ENCODE peak calls at places on chromosomes 7 and 10, in ten cellular contexts. M, N, T, K, S, V, F, G, A and W are unnamed samples. For H3K27me3, the result is how much of the 10 kb centered on the place peaks cover.

GRCh38 chr7:136012238-136012637 is 35.1 kb upstream of the MTPN start:
- DNase-seq in K (no peak), V (no peak), S (no peak), G (no peak), T (no peak), N (no peak), A (no peak), M (no peak), F (no peak), W (no peak)

GRCh38 chr10:124733566-124734245 is 10.5 kb downstream of the FAM53B start:
- DNase-seq in V (no peak), A (peak), M (no peak), N (no peak), G (no peak), T (no peak), S (no peak), K (no peak), F (no peak), W (no peak)

GRCh38 chr7:131898418-131898817 is 342.0 kb upstream of the PODXL start:
- DNase-seq in G (no peak), V (no peak), S (no peak), K (no peak), N (peak), M (no peak), F (no peak), A (no peak), T (no peak), W (no peak)

GRCh38 chr10:22320591-22321155 is at the start of gene BMI1:
- DNase-seq in T (peak), V (peak), A (peak), K (peak), M (no peak), G (peak), F (no peak), S (peak), N (peak), W (peak)

GRCh38 chr7:56033671-56034432 is 17.4 kb downstream of the PSPH start:
- DNase-seq in N (peak), G (peak), T (peak), M (peak), F (peak), V (peak), K (peak), A (peak), S (peak), W (peak)

GRCh38 chr7:36312064-36312914 is 77.4 kb upstream of the ANLN start:
- DNase-seq in N (no peak), A (peak), M (no peak), K (peak), V (peak), F (no peak), T (no peak), G (peak), S (peak), W (no peak)

GRCh38 chr7:90213521-90213920 is 2.0 kb downstream of the STEAP2 start:
- DNase-seq in G (no peak), M (no peak), K (no peak), F (no peak), T (no peak), A (no peak), S (no peak), N (no peak), V (no peak), W (no peak)

GRCh38 chr7:106947244-106947728 is 82.2 kb downstream of the PIK3CG start:
- DNase-seq in M (peak), V (no peak), A (no peak), N (peak), G (peak), K (no peak), S (peak), F (no peak), T (peak), W (peak)

GRCh38 chr7:110612680-110613079 is 478.2 kb upstream of the LRRN3 start:
- DNase-seq in K (no peak), V (no peak), G (no peak), T (no peak), F (no peak), A (no peak), N (no peak), S (no peak), M (no peak), W (no peak)

GRCh38 chr10:33965795-33966581 is 631.5 kb upstream of the NRP1 start:
- DNase-seq in V (no peak), G (no peak), S (no peak), K (no peak), A (no peak), T (peak), N (no peak), F (no peak), M (no peak), W (no peak)

GRCh38 chr10:49324711-49325110 is 25.7 kb downstream of the C10orf71 start:
- DNase-seq in S (no peak), N (no peak), G (peak), A (no peak), K (no peak), F (no peak), T (no peak), V (no peak), M (no peak), W (no peak)

GRCh38 chr10:66827353-66827752 is 98.5 kb upstream of the LRRTM3 start:
- DNase-seq in T (no peak), K (no peak), M (peak), F (no peak), S (no peak), V (no peak), A (no peak), G (no peak), N (no peak), W (no peak)

GRCh38 chr10:1151071-1152033 is 95.2 kb downstream of the WDR37 start:
- DNase-seq in A (peak), T (no peak), M (no peak), V (no peak), G (peak), S (no peak), F (no peak), K (no peak), N (no peak), W (no peak)

GRCh38 chr7:50832744-50833143 is 50.0 kb upstream of the GRB10 start:
- DNase-seq in G (no peak), K (no peak), A (no peak), M (no peak), S (no peak), T (no peak), V (no peak), F (no peak), N (no peak), W (no peak)

GRCh38 chr7:27155816-27156507 is 513 bp downstream of the HOXA7 start:
- DNase-seq in T (no peak), V (no peak), K (no peak), G (peak), S (no peak), A (peak), F (no peak), N (peak), M (no peak), W (peak)

GRCh38 chr7:23956769-23957556 is 246.9 kb downstream of the STK31 start:
- DNase-seq in V (no peak), S (no peak), G (peak), A (no peak), M (no peak), T (no peak), F (no peak), N (no peak), K (no peak), W (no peak)

GRCh38 chr7:87747681-87748080 is 119.5 kb downstream of the RUNDC3B start:
- DNase-seq in T (no peak), F (no peak), V (no peak), G (no peak), N (no peak), A (no peak), S (no peak), M (no peak), K (no peak), W (no peak)

GRCh38 chr10:71217266-71218045 is 5.1 kb downstream of the UNC5B start:
- DNase-seq in T (no peak), F (no peak), S (no peak), A (peak), V (no peak), G (no peak), K (no peak), M (no peak), N (no peak), W (no peak)

GRCh38 chr7:132351858-132352539 is 224.3 kb downstream of the PLXNA4 start:
- DNase-seq in M (no peak), S (no peak), T (no peak), F (no peak), V (no peak), G (no peak), N (no peak), K (no peak), A (no peak), W (no peak)

GRCh38 chr7:150476819-150477631 is 26.6 kb downstream of the GIMAP8 start:
- DNase-seq in T (no peak), V (no peak), M (no peak), A (no peak), G (no peak), S (no peak), N (no peak), F (no peak), K (no peak), W (no peak)

GRCh38 chr7:22444181-22444966 is 55.6 kb downstream of the STEAP1B start:
- DNase-seq in T (no peak), N (no peak), F (no peak), M (no peak), A (no peak), G (peak), S (peak), V (no peak), K (no peak), W (no peak)

GRCh38 chr7:29346574-29346973 is 152.0 kb downstream of the CHN2 start:
- DNase-seq in A (no peak), N (no peak), F (no peak), T (no peak), S (no peak), K (no peak), M (no peak), G (no peak), V (no peak), W (no peak)

GRCh38 chr10:17582015-17582414 is 35.2 kb downstream of the HACD1 start:
- DNase-seq in T (no peak), N (no peak), S (no peak), M (no peak), A (no peak), G (no peak), F (no peak), K (no peak), V (no peak), W (no peak)

GRCh38 chr10:80462277-80462985 is 8.3 kb downstream of the TSPAN14 start:
- DNase-seq in V (no peak), S (no peak), N (no peak), F (no peak), M (no peak), T (peak), A (no peak), K (no peak), G (no peak), W (no peak)

GRCh38 chr10:113111900-113112853 is 162.1 kb downstream of the TCF7L2 start:
- DNase-seq in G (peak), M (no peak), K (no peak), F (no peak), T (peak), S (no peak), N (no peak), V (no peak), A (no peak), W (no peak)

GRCh38 chr10:3782099-3782455 is 2.9 kb downstream of the KLF6 start:
- DNase-seq in V (no peak), T (no peak), K (peak), F (no peak), S (no peak), G (no peak), A (no peak), N (peak), M (no peak), W (no peak)

GRCh38 chr7:43112088-43112940 is at the start of gene HECW1:
- DNase-seq in V (no peak), F (no peak), A (no peak), N (no peak), T (no peak), M (no peak), K (no peak), G (no peak), S (no peak), W (no peak)

GRCh38 chr7:19970514-19970913 is 197.1 kb upstream of the TMEM196 start:
- DNase-seq in N (no peak), F (no peak), T (no peak), M (no peak), K (no peak), A (no peak), S (no peak), V (no peak), G (no peak), W (no peak)

GRCh38 chr10:87862644-87863101 is 660 bp downstream of the KLLN start:
- DNase-seq in T (no peak), N (no peak), F (no peak), A (no peak), M (no peak), G (peak), K (peak), V (no peak), S (no peak), W (no peak)

GRCh38 chr10:110540038-110540437 is 27.5 kb upstream of the SMC3 start:
- DNase-seq in M (no peak), F (no peak), V (no peak), K (no peak), A (no peak), T (no peak), S (no peak), N (no peak), G (no peak), W (no peak)

GRCh38 chr10:117320050-117320665 is 55.1 kb downstream of the PDZD8 start:
- DNase-seq in T (no peak), N (no peak), S (no peak), A (no peak), K (no peak), G (no peak), V (no peak), M (no peak), F (no peak), W (no peak)

GRCh38 chr10:5297466-5297865 is 67.3 kb upstream of the UCN3 start:
- DNase-seq in A (peak), N (peak), G (no peak), K (peak), T (peak), F (peak), M (no peak), S (peak), V (no peak), W (peak)

GRCh38 chr7:22361795-22362194 is 4.8 kb upstream of the RAPGEF5 start:
- DNase-seq in A (no peak), S (no peak), K (no peak), F (no peak), V (no peak), T (no peak), M (no peak), N (no peak), G (peak), W (no peak)

GRCh38 chr10:31617767-31618166 is 298.8 kb downstream of the ZEB1 start:
- DNase-seq in V (no peak), N (no peak), S (no peak), F (no peak), G (no peak), M (no peak), A (no peak), T (no peak), K (no peak), W (no peak)

DNA sequence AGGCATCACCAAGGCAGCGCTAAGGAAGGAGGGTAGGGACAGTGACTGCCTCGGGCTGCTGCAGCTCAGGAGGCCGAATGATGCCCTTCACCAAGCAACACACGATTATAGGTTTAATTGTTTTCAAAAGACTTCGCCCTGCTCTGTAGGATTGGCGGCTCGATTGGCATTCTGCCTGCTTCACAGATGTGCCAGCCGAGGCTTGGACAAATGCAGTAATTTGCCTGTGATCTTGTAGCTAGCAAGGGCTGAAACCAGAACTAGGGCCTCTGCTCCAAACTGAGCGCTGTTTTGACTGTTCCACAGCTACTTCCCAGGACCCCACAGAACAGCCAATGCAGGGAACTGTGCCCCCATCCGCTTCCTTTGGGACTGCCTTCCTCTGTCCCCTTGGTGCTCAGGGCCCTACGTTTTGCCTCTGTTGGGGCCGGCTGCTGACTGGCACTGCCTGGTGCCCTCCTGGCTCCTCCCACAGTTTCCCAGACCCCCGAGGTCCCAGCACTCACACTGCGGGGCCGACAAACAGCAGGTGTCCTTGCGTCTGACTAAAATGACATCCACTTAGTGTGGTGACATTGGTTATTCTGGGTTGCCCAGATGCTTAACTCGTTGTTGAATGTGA is 62.6 kb upstream of the EN2 start:
- DNase-seq in V (no peak), T (no peak), K (no peak), N (no peak), S (no peak), F (no peak), M (no peak), G (no peak), A (no peak), W (no peak)
- H3K27me3 ChIP-seq in V (under half), T (under half), K (under half), N (under half), S (under half), F (under half), M (under half), G (under half), A (under half), W (under half)

DNA sequence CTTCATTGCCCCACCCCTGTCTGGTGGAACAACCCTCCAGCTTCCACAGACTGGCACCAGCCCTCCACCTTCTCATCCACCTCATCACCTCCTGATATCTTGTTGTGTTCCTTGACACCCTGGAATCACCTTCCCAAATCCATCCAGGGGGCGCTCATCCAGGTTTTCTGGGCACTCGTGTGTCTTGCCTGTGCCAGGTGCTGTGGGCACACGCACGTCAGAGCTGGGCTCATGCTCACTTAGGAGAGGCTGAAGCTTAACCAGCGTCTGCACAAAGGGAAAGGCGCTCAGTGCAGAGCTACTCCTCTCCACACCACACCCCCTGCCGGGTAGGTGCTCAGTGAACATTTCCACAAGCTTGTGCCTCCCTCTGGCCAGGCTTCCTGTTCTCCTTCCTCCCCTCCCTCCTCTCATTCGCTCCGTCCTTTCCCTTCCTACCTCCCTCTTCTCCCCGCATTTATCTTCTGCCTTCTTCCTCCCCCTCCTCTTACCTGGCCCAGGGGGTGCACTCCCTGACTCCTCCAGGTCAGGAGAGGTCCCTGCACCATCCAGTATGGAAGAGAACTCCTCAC is 4.8 kb downstream of the ADCYAP1R1 start:
- DNase-seq in S (no peak), V (no peak), G (no peak), N (no peak), M (peak), A (no peak), T (no peak), F (no peak), K (no peak), W (no peak)
- H3K27me3 ChIP-seq in S (under half), V (under half), G (under half), N (under half), M (under half), A (under half), T (under half), F (under half), K (under half), W (under half)

DNA sequence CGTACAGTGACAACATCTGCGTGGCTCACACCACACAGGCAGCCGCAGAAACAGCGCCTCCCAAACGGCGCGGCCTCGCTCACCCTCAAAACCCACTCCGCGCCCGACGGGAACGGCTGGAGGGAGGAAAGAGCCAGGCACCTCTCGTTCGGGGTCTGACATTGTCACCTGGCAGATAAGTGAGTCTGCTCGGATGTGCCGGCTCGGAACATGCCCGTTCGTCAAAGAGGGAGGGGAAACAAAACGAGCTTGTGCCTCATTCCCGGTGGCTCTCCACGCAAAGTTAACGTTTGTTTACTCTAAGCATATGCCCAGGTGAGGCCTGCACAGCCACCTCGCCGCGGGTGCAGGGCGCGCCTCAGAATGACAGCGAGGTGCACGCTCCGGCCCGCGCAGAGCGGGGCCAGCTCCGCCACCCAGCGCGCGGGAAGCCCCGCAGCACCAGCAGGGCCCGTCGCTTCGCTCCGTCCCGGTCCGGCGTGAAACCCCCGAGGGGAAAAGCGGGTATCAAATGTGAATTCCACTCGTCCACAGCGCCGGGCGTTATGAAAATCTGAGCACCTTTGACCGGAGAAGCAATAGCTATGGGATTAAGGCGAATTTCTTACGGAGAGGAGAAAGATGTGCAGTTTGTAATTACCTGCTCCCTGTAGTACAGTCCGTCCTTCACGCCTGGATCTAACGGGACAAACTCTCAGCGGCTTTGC is 13.1 kb downstream of the CNPY1 start:
- DNase-seq in S (no peak), K (no peak), F (no peak), A (peak), T (no peak), M (no peak), V (no peak), G (no peak), N (no peak), W (no peak)
- H3K27me3 ChIP-seq in S (under half), K (under half), F (half or more), A (half or more), T (half or more), M (under half), V (under half), G (under half), N (under half), W (under half)

GRCh38 chr10:44398747-44399477 is 14.0 kb upstream of the CXCL12 start:
- DNase-seq in G (no peak), T (no peak), S (no peak), A (peak), N (no peak), M (no peak), K (no peak), V (no peak), F (no peak), W (no peak)

GRCh38 chr10:44398271-44398670 is 13.4 kb upstream of the CXCL12 start:
- DNase-seq in S (no peak), N (no peak), K (no peak), T (no peak), M (no peak), G (no peak), V (no peak), A (peak), F (no peak), W (no peak)

GRCh38 chr10:44402465-44403205 is 17.7 kb upstream of the CXCL12 start:
- DNase-seq in S (no peak), K (no peak), M (no peak), N (no peak), V (no peak), G (no peak), T (no peak), F (no peak), A (peak), W (no peak)

GRCh38 chr10:44399478-44400451 is 14.9 kb upstream of the CXCL12 start:
- DNase-seq in G (no peak), T (no peak), F (no peak), S (no peak), N (no peak), M (no peak), K (no peak), A (peak), V (no peak), W (no peak)

DNA sequence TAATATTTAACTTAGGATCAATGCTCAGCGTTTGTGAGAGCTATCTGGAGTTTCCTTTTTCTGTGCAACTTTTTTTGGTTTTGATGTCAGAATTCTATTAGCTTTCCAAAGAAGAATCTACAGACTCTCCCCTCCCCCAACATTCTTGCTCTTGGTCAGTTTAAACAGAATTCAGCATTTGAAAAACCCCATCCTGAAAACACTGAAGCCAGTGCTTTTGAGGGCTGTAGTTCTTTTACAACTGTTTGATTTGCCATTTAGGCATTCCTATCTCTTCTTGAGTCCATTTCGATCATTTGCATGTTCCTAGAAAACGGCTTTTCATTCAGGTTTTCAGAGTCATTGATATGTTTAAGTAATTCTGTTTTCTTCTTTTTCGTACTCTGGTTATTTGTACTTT is 15.7 kb upstream of the CXCL12 start:
- DNase-seq in T (no peak), S (no peak), F (no peak), G (no peak), V (no peak), A (no peak), K (no peak), M (no peak), N (no peak), W (no peak)
- H3K27me3 ChIP-seq in T (under half), S (under half), F (under half), G (under half), V (under half), A (under half), K (under half), M (under half), N (under half), W (under half)